ENCODE peak calls at places on chromosomes 3 and 15, in nine cellular contexts. A is cardiac fibroblast; R is COR-L47; P is stimulated activated CD4-positive, alpha-beta T cell treated with anti-CD3 and anti-CD28 coated beads, Interleukin-4, amount 100 ng/mL, for 4 hours; L is stimulated activated CD8-positive, alpha-beta memory T cell treated with anti-CD3 and anti-CD28 coated beads, Interleukin-15, amount 100 ng/mL, for 4 hours; Q is cerebellum; J is effector CD4-positive, alpha-beta T cell; H is left ventricle myocardium superior; D is NCI-H774. Z is an unnamed sample.

GRCh38 chr15:59138243-59138642 is 33.3 kb downstream of the CCNB2 start:
- DNase-seq in A (peak; percentile 46), R (peak; percentile 1), P (peak; percentile 36), L (peak; percentile 12), Q (no peak), J (peak; percentile 39), H (peak; percentile 48), D (no peak), Z (peak; percentile 25)

GRCh38 chr15:44535509-44536297 is 1.2 kb upstream of the EIF3J start:
- DNase-seq in A (no peak), R (peak; percentile 31), P (no peak), L (no peak), Q (peak; percentile 21), J (peak; percentile 15), H (no peak), D (no peak), Z (no peak)

GRCh38 chr15:65580287-65580686 is 30.6 kb downstream of the INTS14 start:
- DNase-seq in A (peak; percentile 29), R (no peak), P (no peak), L (no peak), Q (no peak), J (no peak), H (no peak), D (no peak), Z (peak; percentile 39)

GRCh38 chr15:69758810-69759410 is 306.3 kb downstream of the RPLP1 start:
- DNase-seq in A (peak; percentile 68), R (no peak), P (peak; percentile 66), L (peak; percentile 88), Q (no peak), J (peak; percentile 82), H (no peak), D (no peak), Z (peak; percentile 20)

GRCh38 chr3:58214484-58215316 is 3.9 kb upstream of the DNASE1L3 start:
- DNase-seq in A (no peak), R (no peak), P (no peak), L (no peak), Q (no peak), J (no peak), H (no peak), D (no peak), Z (no peak)

GRCh38 chr15:42143866-42144625 is 12.4 kb downstream of the PLA2G4F start:
- DNase-seq in A (no peak), R (no peak), P (no peak), L (no peak), Q (no peak), J (no peak), H (no peak), D (no peak), Z (no peak)

GRCh38 chr3:50365080-50365841 is 5.9 kb upstream of the TMEM115 start:
- DNase-seq in A (peak; percentile 73), R (peak; percentile 67), P (peak; percentile 95), L (peak; percentile 89), Q (peak; percentile 42), J (peak; percentile 94), H (peak; percentile 89), D (peak; percentile 61), Z (peak; percentile 56)

GRCh38 chr15:64224508-64224907 is 61.7 kb upstream of the PPIB start:
- DNase-seq in A (peak; percentile 85), R (peak; percentile 65), P (no peak), L (no peak), Q (peak; percentile 7), J (no peak), H (no peak), D (no peak), Z (peak; percentile 79)

GRCh38 chr3:105853801-105854432 is 14.9 kb downstream of the CBLB start:
- DNase-seq in A (no peak), R (no peak), P (no peak), L (no peak), Q (no peak), J (no peak), H (no peak), D (no peak), Z (no peak)

GRCh38 chr3:184377882-184378445 is at the start of gene THPO:
- DNase-seq in A (no peak), R (no peak), P (no peak), L (no peak), Q (no peak), J (no peak), H (no peak), D (peak; percentile 81), Z (no peak)

GRCh38 chr3:354433-354832 is 157.9 kb downstream of the CHL1 start:
- DNase-seq in A (peak; percentile 57), R (peak; percentile 31), P (no peak), L (no peak), Q (peak; percentile 23), J (no peak), H (no peak), D (peak; percentile 27), Z (peak; percentile 37)

GRCh38 chr15:52780172-52780980 is 9.8 kb downstream of the ONECUT1 start:
- DNase-seq in A (peak; percentile 62), R (peak; percentile 51), P (peak; percentile 59), L (peak; percentile 39), Q (peak; percentile 42), J (peak; percentile 54), H (peak; percentile 69), D (peak; percentile 57), Z (peak; percentile 37)

GRCh38 chr3:110731148-110731547 is 340.5 kb upstream of the NECTIN3 start:
- DNase-seq in A (peak; percentile 41), R (no peak), P (no peak), L (no peak), Q (no peak), J (no peak), H (no peak), D (no peak), Z (peak; percentile 54)

GRCh38 chr15:82105458-82106205 is 59.8 kb upstream of the MEX3B start:
- DNase-seq in A (peak; percentile 74), R (peak; percentile 25), P (no peak), L (no peak), Q (no peak), J (no peak), H (no peak), D (peak; percentile 55), Z (peak; percentile 81)